ENCODE peak calls at places on chromosomes 5 and 9, in six cellular contexts. One of them, this sample, is unnamed.

GRCh38 chr5:131379723-131380122 is 115.9 kb downstream of the CDC42SE2 start:
- DNase-seq in endothelial cell of umbilical vein: peak
- DNase-seq in HL-60: peak
- DNase-seq in AG04450: no peak
- DNase-seq in fibroblast of pulmonary artery: peak
- DNase-seq in SK-N-SH: no peak
- DNase-seq in this sample: peak

GRCh38 chr5:15702102-15702501 is 202.1 kb downstream of the FBXL7 start:
- DNase-seq in endothelial cell of umbilical vein: no peak
- DNase-seq in HL-60: no peak
- DNase-seq in AG04450: no peak
- DNase-seq in fibroblast of pulmonary artery: peak
- DNase-seq in SK-N-SH: no peak
- DNase-seq in this sample: peak

GRCh38 chr5:119682372-119682771 is 53.0 kb downstream of the FAM170A start:
- DNase-seq in endothelial cell of umbilical vein: no peak
- DNase-seq in HL-60: no peak
- DNase-seq in AG04450: no peak
- DNase-seq in fibroblast of pulmonary artery: no peak
- DNase-seq in SK-N-SH: no peak
- DNase-seq in this sample: no peak

GRCh38 chr9:122162415-122162814 is 2.7 kb downstream of the MORN5 start:
- DNase-seq in endothelial cell of umbilical vein: no peak
- DNase-seq in HL-60: no peak
- DNase-seq in AG04450: no peak
- DNase-seq in fibroblast of pulmonary artery: no peak
- DNase-seq in SK-N-SH: no peak
- DNase-seq in this sample: no peak

GRCh38 chr9:97934321-97935115 is 3.5 kb downstream of the HEMGN start:
- DNase-seq in endothelial cell of umbilical vein: no peak
- DNase-seq in HL-60: peak
- DNase-seq in AG04450: no peak
- DNase-seq in fibroblast of pulmonary artery: no peak
- DNase-seq in SK-N-SH: no peak
- DNase-seq in this sample: no peak

GRCh38 chr5:87182622-87183021 is 85.1 kb upstream of the RASA1 start:
- DNase-seq in endothelial cell of umbilical vein: no peak
- DNase-seq in HL-60: no peak
- DNase-seq in AG04450: no peak
- DNase-seq in fibroblast of pulmonary artery: no peak
- DNase-seq in SK-N-SH: no peak
- DNase-seq in this sample: no peak

GRCh38 chr5:149410721-149411432 is 31.8 kb upstream of the IL17B start:
- DNase-seq in endothelial cell of umbilical vein: no peak
- DNase-seq in HL-60: no peak
- DNase-seq in AG04450: no peak
- DNase-seq in fibroblast of pulmonary artery: no peak
- DNase-seq in SK-N-SH: no peak
- DNase-seq in this sample: no peak

GRCh38 chr5:148831590-148832565 is 5.5 kb downstream of the ADRB2 start:
- DNase-seq in endothelial cell of umbilical vein: no peak
- DNase-seq in HL-60: no peak
- DNase-seq in AG04450: no peak
- DNase-seq in fibroblast of pulmonary artery: no peak
- DNase-seq in SK-N-SH: no peak
- DNase-seq in this sample: no peak

GRCh38 chr9:108416321-108416720 is 439.5 kb downstream of the ACTL7B start:
- DNase-seq in endothelial cell of umbilical vein: no peak
- DNase-seq in HL-60: no peak
- DNase-seq in AG04450: no peak
- DNase-seq in fibroblast of pulmonary artery: peak
- DNase-seq in SK-N-SH: no peak
- DNase-seq in this sample: no peak

GRCh38 chr5:102481044-102481715 is 17.6 kb downstream of the SLCO6A1 start:
- DNase-seq in endothelial cell of umbilical vein: no peak
- DNase-seq in HL-60: no peak
- DNase-seq in AG04450: no peak
- DNase-seq in fibroblast of pulmonary artery: peak
- DNase-seq in SK-N-SH: no peak
- DNase-seq in this sample: no peak

GRCh38 chr9:114392749-114393112 is 4.9 kb upstream of the AKNA start:
- DNase-seq in endothelial cell of umbilical vein: no peak
- DNase-seq in HL-60: no peak
- DNase-seq in AG04450: no peak
- DNase-seq in fibroblast of pulmonary artery: no peak
- DNase-seq in SK-N-SH: no peak
- DNase-seq in this sample: no peak

GRCh38 chr5:60141119-60141518 is 247.6 kb upstream of the PDE4D start:
- DNase-seq in endothelial cell of umbilical vein: no peak
- DNase-seq in HL-60: no peak
- DNase-seq in AG04450: no peak
- DNase-seq in fibroblast of pulmonary artery: no peak
- DNase-seq in SK-N-SH: no peak
- DNase-seq in this sample: no peak

GRCh38 chr5:86232246-86232645 is 385.5 kb upstream of the COX7C start:
- DNase-seq in endothelial cell of umbilical vein: no peak
- DNase-seq in HL-60: no peak
- DNase-seq in AG04450: no peak
- DNase-seq in fibroblast of pulmonary artery: no peak
- DNase-seq in SK-N-SH: no peak
- DNase-seq in this sample: no peak

GRCh38 chr9:2059131-2059929 is 44.2 kb downstream of the SMARCA2 start:
- DNase-seq in endothelial cell of umbilical vein: no peak
- DNase-seq in HL-60: no peak
- DNase-seq in AG04450: no peak
- DNase-seq in fibroblast of pulmonary artery: no peak
- DNase-seq in SK-N-SH: no peak
- DNase-seq in this sample: no peak

GRCh38 chr9:36543916-36544315 is 28.8 kb upstream of the MELK start:
- DNase-seq in endothelial cell of umbilical vein: no peak
- DNase-seq in HL-60: no peak
- DNase-seq in AG04450: no peak
- DNase-seq in fibroblast of pulmonary artery: peak
- DNase-seq in SK-N-SH: no peak
- DNase-seq in this sample: no peak

GRCh38 chr5:136032564-136032963 is 3.8 kb downstream of the TGFBI start:
- DNase-seq in endothelial cell of umbilical vein: no peak
- DNase-seq in HL-60: no peak
- DNase-seq in AG04450: peak
- DNase-seq in fibroblast of pulmonary artery: peak
- DNase-seq in SK-N-SH: no peak
- DNase-seq in this sample: peak

GRCh38 chr5:36457511-36458260 is 148.7 kb upstream of the SLC1A3 start:
- DNase-seq in endothelial cell of umbilical vein: no peak
- DNase-seq in HL-60: no peak
- DNase-seq in AG04450: no peak
- DNase-seq in fibroblast of pulmonary artery: peak
- DNase-seq in SK-N-SH: no peak
- DNase-seq in this sample: peak

GRCh38 chr5:138033916-138034315 is 1.0 kb upstream of the FAM13B start:
- DNase-seq in endothelial cell of umbilical vein: no peak
- DNase-seq in HL-60: no peak
- DNase-seq in AG04450: no peak
- DNase-seq in fibroblast of pulmonary artery: peak
- DNase-seq in SK-N-SH: no peak
- DNase-seq in this sample: no peak

GRCh38 chr5:120293796-120294195 is 170.3 kb upstream of the PRR16 start:
- DNase-seq in endothelial cell of umbilical vein: no peak
- DNase-seq in HL-60: no peak
- DNase-seq in AG04450: no peak
- DNase-seq in fibroblast of pulmonary artery: peak
- DNase-seq in SK-N-SH: no peak
- DNase-seq in this sample: peak

GRCh38 chr5:34656700-34657549 is 797 bp downstream of the RAI14 start:
- DNase-seq in endothelial cell of umbilical vein: peak
- DNase-seq in HL-60: no peak
- DNase-seq in AG04450: no peak
- DNase-seq in fibroblast of pulmonary artery: no peak
- DNase-seq in SK-N-SH: peak
- DNase-seq in this sample: no peak

GRCh38 chr9:134712922-134713321 is 71.3 kb downstream of the COL5A1 start:
- DNase-seq in endothelial cell of umbilical vein: no peak
- DNase-seq in HL-60: no peak
- DNase-seq in AG04450: no peak
- DNase-seq in fibroblast of pulmonary artery: no peak
- DNase-seq in SK-N-SH: no peak
- DNase-seq in this sample: no peak

GRCh38 chr5:57687641-57688040 is 205.0 kb upstream of the ACTBL2 start:
- DNase-seq in endothelial cell of umbilical vein: no peak
- DNase-seq in HL-60: no peak
- DNase-seq in AG04450: no peak
- DNase-seq in fibroblast of pulmonary artery: no peak
- DNase-seq in SK-N-SH: no peak
- DNase-seq in this sample: no peak

GRCh38 chr5:77995793-77996409 is 219.8 kb upstream of the TBCA start:
- DNase-seq in endothelial cell of umbilical vein: no peak
- DNase-seq in HL-60: no peak
- DNase-seq in AG04450: no peak
- DNase-seq in fibroblast of pulmonary artery: no peak
- DNase-seq in SK-N-SH: no peak
- DNase-seq in this sample: no peak

GRCh38 chr9:99485461-99485860 is 263.4 kb downstream of the SEC61B start:
- DNase-seq in endothelial cell of umbilical vein: no peak
- DNase-seq in HL-60: no peak
- DNase-seq in AG04450: no peak
- DNase-seq in fibroblast of pulmonary artery: no peak
- DNase-seq in SK-N-SH: no peak
- DNase-seq in this sample: no peak
- H3K4me3 ChIP-seq in endothelial cell of umbilical vein: no peak
- H3K4me3 ChIP-seq in HL-60: no peak
- H3K4me3 ChIP-seq in AG04450: no peak
- H3K4me3 ChIP-seq in fibroblast of pulmonary artery: no peak
- H3K4me3 ChIP-seq in SK-N-SH: no peak
- H3K4me3 ChIP-seq in this sample: no peak

DNA sequence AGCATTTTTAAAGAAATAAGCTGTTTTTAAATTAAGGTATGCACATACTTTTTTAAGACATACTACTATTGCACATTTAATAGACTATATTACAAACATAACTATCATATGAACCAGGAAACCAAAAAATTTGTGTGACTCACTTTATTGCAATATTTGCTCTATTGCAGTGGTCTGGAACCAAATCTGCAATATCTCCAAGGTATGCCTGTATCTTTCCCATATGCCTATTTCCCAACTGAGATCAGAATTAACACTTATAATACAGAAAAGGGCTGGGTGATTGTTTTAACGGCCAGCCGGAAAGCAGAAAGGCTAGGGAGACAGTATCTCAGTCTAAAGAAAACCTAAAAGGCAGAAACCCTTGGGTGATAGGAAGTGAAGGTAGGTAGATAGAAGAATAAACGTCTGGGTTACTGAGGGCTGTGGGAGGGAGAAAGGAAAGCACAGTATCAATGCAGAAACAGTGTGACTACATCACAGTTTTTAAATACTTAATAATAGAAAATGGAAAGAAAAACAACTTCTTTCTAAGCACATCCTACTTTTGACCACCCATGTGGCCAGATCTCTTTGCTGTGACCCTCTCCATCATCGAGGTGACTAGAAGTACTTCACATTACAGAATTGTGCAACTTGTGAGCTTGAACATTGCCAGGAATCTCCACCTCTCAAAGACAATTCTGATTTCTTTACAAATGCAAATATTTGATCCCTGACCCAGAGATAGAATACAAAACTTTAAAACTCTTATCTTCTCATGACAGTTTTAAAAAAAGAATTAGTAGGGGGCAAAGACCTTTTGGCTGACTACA is 126.4 kb downstream of the LPAR1 start:
- DNase-seq in endothelial cell of umbilical vein: no peak
- DNase-seq in HL-60: no peak
- DNase-seq in AG04450: no peak
- DNase-seq in fibroblast of pulmonary artery: peak
- DNase-seq in SK-N-SH: no peak
- DNase-seq in this sample: no peak
- H3K4me3 ChIP-seq in endothelial cell of umbilical vein: no peak
- H3K4me3 ChIP-seq in HL-60: no peak
- H3K4me3 ChIP-seq in AG04450: no peak
- H3K4me3 ChIP-seq in fibroblast of pulmonary artery: no peak
- H3K4me3 ChIP-seq in SK-N-SH: no peak
- H3K4me3 ChIP-seq in this sample: no peak

GRCh38 chr5:10565785-10566506 is 2.1 kb downstream of the ANKRD33B start:
- DNase-seq in endothelial cell of umbilical vein: no peak
- DNase-seq in HL-60: peak
- DNase-seq in AG04450: no peak
- DNase-seq in fibroblast of pulmonary artery: no peak
- DNase-seq in SK-N-SH: no peak
- DNase-seq in this sample: no peak

GRCh38 chr5:10567181-10567591 is 3.3 kb downstream of the ANKRD33B start:
- DNase-seq in endothelial cell of umbilical vein: no peak
- DNase-seq in HL-60: peak
- DNase-seq in AG04450: no peak
- DNase-seq in fibroblast of pulmonary artery: no peak
- DNase-seq in SK-N-SH: no peak
- DNase-seq in this sample: no peak

GRCh38 chr5:10564838-10565784 is 1.2 kb downstream of the ANKRD33B start:
- DNase-seq in endothelial cell of umbilical vein: no peak
- DNase-seq in HL-60: no peak
- DNase-seq in AG04450: no peak
- DNase-seq in fibroblast of pulmonary artery: no peak
- DNase-seq in SK-N-SH: peak
- DNase-seq in this sample: no peak

GRCh38 chr5:10567781-10568321 is 4.0 kb downstream of the ANKRD33B start:
- DNase-seq in endothelial cell of umbilical vein: no peak
- DNase-seq in HL-60: no peak
- DNase-seq in AG04450: peak
- DNase-seq in fibroblast of pulmonary artery: no peak
- DNase-seq in SK-N-SH: no peak
- DNase-seq in this sample: no peak

GRCh38 chr5:10566556-10567068 is 2.7 kb downstream of the ANKRD33B start:
- DNase-seq in endothelial cell of umbilical vein: no peak
- DNase-seq in HL-60: no peak
- DNase-seq in AG04450: no peak
- DNase-seq in fibroblast of pulmonary artery: no peak
- DNase-seq in SK-N-SH: no peak
- DNase-seq in this sample: no peak
- H3K4me3 ChIP-seq in endothelial cell of umbilical vein: no peak
- H3K4me3 ChIP-seq in HL-60: peak
- H3K4me3 ChIP-seq in AG04450: peak
- H3K4me3 ChIP-seq in fibroblast of pulmonary artery: no peak
- H3K4me3 ChIP-seq in SK-N-SH: no peak
- H3K4me3 ChIP-seq in this sample: peak

GRCh38 chr5:75047356-75047755 is 5.0 kb downstream of the GCNT4 start:
- DNase-seq in endothelial cell of umbilical vein: no peak
- DNase-seq in HL-60: no peak
- DNase-seq in AG04450: no peak
- DNase-seq in fibroblast of pulmonary artery: no peak
- DNase-seq in SK-N-SH: no peak
- DNase-seq in this sample: no peak

GRCh38 chr5:75046366-75047142 is 5.8 kb downstream of the GCNT4 start:
- DNase-seq in endothelial cell of umbilical vein: no peak
- DNase-seq in HL-60: no peak
- DNase-seq in AG04450: no peak
- DNase-seq in fibroblast of pulmonary artery: no peak
- DNase-seq in SK-N-SH: no peak
- DNase-seq in this sample: no peak

GRCh38 chr5:75050415-75050814 is 1.9 kb downstream of the GCNT4 start:
- DNase-seq in endothelial cell of umbilical vein: peak
- DNase-seq in HL-60: no peak
- DNase-seq in AG04450: no peak
- DNase-seq in fibroblast of pulmonary artery: peak
- DNase-seq in SK-N-SH: peak
- DNase-seq in this sample: no peak

GRCh38 chr5:75049581-75050274 is 2.6 kb downstream of the GCNT4 start:
- DNase-seq in endothelial cell of umbilical vein: peak
- DNase-seq in HL-60: peak
- DNase-seq in AG04450: no peak
- DNase-seq in fibroblast of pulmonary artery: peak
- DNase-seq in SK-N-SH: peak
- DNase-seq in this sample: peak

GRCh38 chr5:75048457-75048953 is 3.9 kb downstream of the GCNT4 start:
- DNase-seq in endothelial cell of umbilical vein: no peak
- DNase-seq in HL-60: no peak
- DNase-seq in AG04450: no peak
- DNase-seq in fibroblast of pulmonary artery: no peak
- DNase-seq in SK-N-SH: no peak
- DNase-seq in this sample: no peak
- H3K4me3 ChIP-seq in endothelial cell of umbilical vein: no peak
- H3K4me3 ChIP-seq in HL-60: no peak
- H3K4me3 ChIP-seq in AG04450: no peak
- H3K4me3 ChIP-seq in fibroblast of pulmonary artery: no peak
- H3K4me3 ChIP-seq in SK-N-SH: no peak
- H3K4me3 ChIP-seq in this sample: peak